ENCODE peak calls at places on chromosomes 1 and 21, in five cellular contexts. One of them, this sample, is unnamed.

GRCh38 chr1:75785964-75786853 is at the start of gene RABGGTB:
- DNase-seq in PC-3: peak
- DNase-seq in skeletal muscle cell: peak
- DNase-seq in CD4-positive, alpha-beta memory T cell: peak
- DNase-seq in HFF-Myc: peak
- DNase-seq in this sample: peak

GRCh38 chr1:156804026-156804425 is 12.6 kb downstream of the SH2D2A start:
- DNase-seq in skeletal muscle cell: no peak
- DNase-seq in CD4-positive, alpha-beta memory T cell: no peak
- DNase-seq in HFF-Myc: no peak
- DNase-seq in PC-3: no peak
- DNase-seq in this sample: no peak

GRCh38 chr21:25441835-25442234 is 165.4 kb downstream of the MRPL39 start:
- DNase-seq in CD4-positive, alpha-beta memory T cell: no peak
- DNase-seq in skeletal muscle cell: no peak
- DNase-seq in PC-3: no peak
- DNase-seq in HFF-Myc: no peak
- DNase-seq in this sample: no peak

GRCh38 chr1:57591854-57592253 is 168.0 kb upstream of the DAB1 start:
- DNase-seq in PC-3: no peak
- DNase-seq in CD4-positive, alpha-beta memory T cell: no peak
- DNase-seq in HFF-Myc: no peak
- DNase-seq in skeletal muscle cell: no peak
- DNase-seq in this sample: no peak

GRCh38 chr1:56432561-56432971 is 146.8 kb downstream of the PLPP3 start:
- DNase-seq in CD4-positive, alpha-beta memory T cell: no peak
- DNase-seq in HFF-Myc: no peak
- DNase-seq in PC-3: no peak
- DNase-seq in skeletal muscle cell: no peak
- DNase-seq in this sample: no peak

GRCh38 chr1:234509457-234510328 is 30.7 kb upstream of the TARBP1 start:
- DNase-seq in HFF-Myc: no peak
- DNase-seq in CD4-positive, alpha-beta memory T cell: no peak
- DNase-seq in PC-3: no peak
- DNase-seq in skeletal muscle cell: no peak
- DNase-seq in this sample: no peak

GRCh38 chr1:44602675-44603610 is 71.3 kb downstream of the TMEM53 start:
- DNase-seq in skeletal muscle cell: no peak
- DNase-seq in PC-3: no peak
- DNase-seq in CD4-positive, alpha-beta memory T cell: no peak
- DNase-seq in HFF-Myc: no peak
- DNase-seq in this sample: no peak

GRCh38 chr1:46767649-46768282 is 31.1 kb upstream of the CYP4B1 start:
- DNase-seq in CD4-positive, alpha-beta memory T cell: no peak
- DNase-seq in PC-3: no peak
- DNase-seq in HFF-Myc: no peak
- DNase-seq in skeletal muscle cell: no peak
- DNase-seq in this sample: no peak

GRCh38 chr1:241423541-241424479 is 66.8 kb upstream of the RGS7 start:
- DNase-seq in skeletal muscle cell: no peak
- DNase-seq in CD4-positive, alpha-beta memory T cell: no peak
- DNase-seq in HFF-Myc: no peak
- DNase-seq in PC-3: peak
- DNase-seq in this sample: peak

GRCh38 chr21:43917515-43918384 is 52.7 kb downstream of the AGPAT3 start:
- DNase-seq in skeletal muscle cell: no peak
- DNase-seq in PC-3: peak
- DNase-seq in HFF-Myc: no peak
- DNase-seq in CD4-positive, alpha-beta memory T cell: no peak
- DNase-seq in this sample: no peak

GRCh38 chr1:54516249-54516920 is 31.6 kb upstream of the ACOT11 start:
- DNase-seq in PC-3: peak
- DNase-seq in HFF-Myc: no peak
- DNase-seq in skeletal muscle cell: no peak
- DNase-seq in CD4-positive, alpha-beta memory T cell: no peak
- DNase-seq in this sample: no peak

GRCh38 chr21:41229527-41230248 is 61.7 kb downstream of the BACE2 start:
- DNase-seq in skeletal muscle cell: no peak
- DNase-seq in HFF-Myc: no peak
- DNase-seq in CD4-positive, alpha-beta memory T cell: no peak
- DNase-seq in PC-3: no peak
- DNase-seq in this sample: no peak

GRCh38 chr21:41711416-41712023 is 55.3 kb downstream of the RIPK4 start:
- DNase-seq in PC-3: no peak
- DNase-seq in CD4-positive, alpha-beta memory T cell: no peak
- DNase-seq in skeletal muscle cell: no peak
- DNase-seq in HFF-Myc: no peak
- DNase-seq in this sample: no peak

GRCh38 chr1:235942979-235943575 is 76.4 kb upstream of the LYST start:
- DNase-seq in PC-3: peak
- DNase-seq in HFF-Myc: no peak
- DNase-seq in CD4-positive, alpha-beta memory T cell: no peak
- DNase-seq in skeletal muscle cell: no peak
- DNase-seq in this sample: no peak

GRCh38 chr1:118978914-118979701 is 9.0 kb downstream of the TBX15 start:
- DNase-seq in HFF-Myc: no peak
- DNase-seq in PC-3: no peak
- DNase-seq in skeletal muscle cell: no peak
- DNase-seq in CD4-positive, alpha-beta memory T cell: no peak
- DNase-seq in this sample: no peak

GRCh38 chr1:156926175-156926574 is 5.7 kb downstream of the LRRC71 start:
- DNase-seq in PC-3: peak
- DNase-seq in CD4-positive, alpha-beta memory T cell: no peak
- DNase-seq in skeletal muscle cell: peak
- DNase-seq in HFF-Myc: peak
- DNase-seq in this sample: no peak

GRCh38 chr21:37712204-37712934 is 203.9 kb downstream of the KCNJ6 start:
- DNase-seq in PC-3: peak
- DNase-seq in CD4-positive, alpha-beta memory T cell: peak
- DNase-seq in HFF-Myc: peak
- DNase-seq in skeletal muscle cell: peak
- DNase-seq in this sample: peak

GRCh38 chr1:23202263-23202749 is 15.0 kb downstream of the HTR1D start:
- DNase-seq in HFF-Myc: no peak
- DNase-seq in skeletal muscle cell: peak
- DNase-seq in PC-3: peak
- DNase-seq in CD4-positive, alpha-beta memory T cell: no peak
- DNase-seq in this sample: no peak

GRCh38 chr21:45539046-45539795 is 3.0 kb downstream of the SLC19A1 start:
- DNase-seq in PC-3: no peak
- DNase-seq in skeletal muscle cell: no peak
- DNase-seq in CD4-positive, alpha-beta memory T cell: no peak
- DNase-seq in HFF-Myc: no peak
- DNase-seq in this sample: no peak

GRCh38 chr1:236581528-236581927 is 22.8 kb downstream of the HEATR1 start:
- DNase-seq in PC-3: no peak
- DNase-seq in skeletal muscle cell: no peak
- DNase-seq in HFF-Myc: no peak
- DNase-seq in CD4-positive, alpha-beta memory T cell: no peak
- DNase-seq in this sample: no peak

GRCh38 chr1:101262601-101263348 is 26.0 kb downstream of the S1PR1 start:
- DNase-seq in PC-3: no peak
- DNase-seq in HFF-Myc: no peak
- DNase-seq in CD4-positive, alpha-beta memory T cell: peak
- DNase-seq in skeletal muscle cell: no peak
- DNase-seq in this sample: no peak

GRCh38 chr21:41071410-41071809 is 96.5 kb upstream of the BACE2 start:
- DNase-seq in CD4-positive, alpha-beta memory T cell: no peak
- DNase-seq in skeletal muscle cell: no peak
- DNase-seq in HFF-Myc: no peak
- DNase-seq in PC-3: peak
- DNase-seq in this sample: no peak

GRCh38 chr21:42629856-42630410 is 23.5 kb upstream of the PDE9A start:
- DNase-seq in CD4-positive, alpha-beta memory T cell: no peak
- DNase-seq in HFF-Myc: no peak
- DNase-seq in skeletal muscle cell: no peak
- DNase-seq in PC-3: no peak
- DNase-seq in this sample: no peak

GRCh38 chr21:31609081-31609480 is 50.4 kb upstream of the SOD1 start:
- DNase-seq in CD4-positive, alpha-beta memory T cell: no peak
- DNase-seq in HFF-Myc: no peak
- DNase-seq in PC-3: no peak
- DNase-seq in skeletal muscle cell: peak
- DNase-seq in this sample: no peak

GRCh38 chr1:212294983-212295382 is 9.8 kb downstream of the PPP2R5A start:
- DNase-seq in CD4-positive, alpha-beta memory T cell: no peak
- DNase-seq in skeletal muscle cell: no peak
- DNase-seq in HFF-Myc: no peak
- DNase-seq in PC-3: no peak
- DNase-seq in this sample: no peak

GRCh38 chr1:192639607-192640368 is 3.8 kb downstream of the RGS13 start:
- DNase-seq in CD4-positive, alpha-beta memory T cell: no peak
- DNase-seq in HFF-Myc: no peak
- DNase-seq in skeletal muscle cell: peak
- DNase-seq in PC-3: peak
- DNase-seq in this sample: peak

GRCh38 chr21:15441060-15441493 is 288.7 kb upstream of the USP25 start:
- DNase-seq in CD4-positive, alpha-beta memory T cell: no peak
- DNase-seq in PC-3: no peak
- DNase-seq in HFF-Myc: no peak
- DNase-seq in skeletal muscle cell: no peak
- DNase-seq in this sample: no peak

GRCh38 chr1:16167331-16168143 is 11.7 kb upstream of the EPHA2 start:
- DNase-seq in HFF-Myc: no peak
- DNase-seq in CD4-positive, alpha-beta memory T cell: peak
- DNase-seq in skeletal muscle cell: no peak
- DNase-seq in PC-3: peak
- DNase-seq in this sample: no peak

GRCh38 chr1:26278303-26278702 is 1.6 kb upstream of the SH3BGRL3 start:
- DNase-seq in PC-3: peak
- DNase-seq in CD4-positive, alpha-beta memory T cell: no peak
- DNase-seq in skeletal muscle cell: no peak
- DNase-seq in HFF-Myc: peak
- DNase-seq in this sample: no peak

GRCh38 chr1:21586926-21587601 is 77.8 kb downstream of the ALPL start:
- DNase-seq in PC-3: peak
- DNase-seq in CD4-positive, alpha-beta memory T cell: no peak
- DNase-seq in skeletal muscle cell: peak
- DNase-seq in HFF-Myc: peak
- DNase-seq in this sample: peak

GRCh38 chr21:31326478-31327247 is 17.4 kb downstream of the TIAM1 start:
- DNase-seq in HFF-Myc: no peak
- DNase-seq in PC-3: no peak
- DNase-seq in skeletal muscle cell: peak
- DNase-seq in CD4-positive, alpha-beta memory T cell: peak
- DNase-seq in this sample: no peak

GRCh38 chr21:30981403-30981802 is 56.9 kb downstream of the KRTAP19-8 start:
- DNase-seq in PC-3: no peak
- DNase-seq in HFF-Myc: no peak
- DNase-seq in CD4-positive, alpha-beta memory T cell: no peak
- DNase-seq in skeletal muscle cell: no peak
- DNase-seq in this sample: no peak

GRCh38 chr1:245051349-245052221 is 103.2 kb upstream of the KIF26B start:
- DNase-seq in PC-3: no peak
- DNase-seq in CD4-positive, alpha-beta memory T cell: no peak
- DNase-seq in HFF-Myc: no peak
- DNase-seq in skeletal muscle cell: no peak
- DNase-seq in this sample: no peak

GRCh38 chr1:171251741-171252300 is 3.5 kb downstream of the FMO1 start:
- DNase-seq in PC-3: peak
- DNase-seq in skeletal muscle cell: no peak
- DNase-seq in CD4-positive, alpha-beta memory T cell: peak
- DNase-seq in HFF-Myc: no peak
- DNase-seq in this sample: no peak

GRCh38 chr1:189659731-189660130 is 817.9 kb downstream of the BRINP3 start:
- DNase-seq in skeletal muscle cell: no peak
- DNase-seq in HFF-Myc: no peak
- DNase-seq in PC-3: peak
- DNase-seq in CD4-positive, alpha-beta memory T cell: no peak
- DNase-seq in this sample: no peak

GRCh38 chr1:63320024-63320799 is 2.2 kb upstream of the FOXD3 start:
- DNase-seq in skeletal muscle cell: no peak
- DNase-seq in CD4-positive, alpha-beta memory T cell: no peak
- DNase-seq in HFF-Myc: no peak
- DNase-seq in PC-3: no peak
- DNase-seq in this sample: no peak
- H3K4me3 ChIP-seq in skeletal muscle cell: no peak
- H3K4me3 ChIP-seq in CD4-positive, alpha-beta memory T cell: no peak
- H3K4me3 ChIP-seq in HFF-Myc: no peak
- H3K4me3 ChIP-seq in PC-3: no peak
- H3K4me3 ChIP-seq in this sample: no peak

DNA sequence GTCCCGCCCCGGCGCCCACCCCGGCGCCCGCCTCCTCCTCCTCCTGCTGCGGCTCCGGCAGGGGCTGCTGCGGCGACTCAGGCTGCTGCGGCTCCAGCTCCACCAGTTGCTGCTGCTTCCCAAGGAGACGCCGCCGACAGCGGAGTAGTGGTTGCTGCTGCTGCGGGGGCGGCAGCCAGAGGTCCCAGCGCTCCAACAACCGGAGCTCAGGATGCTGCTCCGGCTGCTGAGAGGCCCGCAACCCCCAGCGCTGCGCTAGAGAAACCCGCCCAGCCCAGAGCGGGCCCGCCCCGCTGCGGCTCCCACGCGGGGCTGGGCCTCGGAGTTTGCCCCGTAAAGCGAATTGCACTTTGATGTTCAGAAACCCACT is 1.2 kb downstream of the CRCT1 start:
- DNase-seq in skeletal muscle cell: no peak
- DNase-seq in PC-3: no peak
- DNase-seq in HFF-Myc: no peak
- DNase-seq in CD4-positive, alpha-beta memory T cell: no peak
- DNase-seq in this sample: no peak
- H3K4me3 ChIP-seq in skeletal muscle cell: peak
- H3K4me3 ChIP-seq in PC-3: no peak
- H3K4me3 ChIP-seq in HFF-Myc: no peak
- H3K4me3 ChIP-seq in CD4-positive, alpha-beta memory T cell: no peak
- H3K4me3 ChIP-seq in this sample: no peak

GRCh38 chr1:1355376-1355775 is 3.0 kb downstream of the MXRA8 start:
- DNase-seq in CD4-positive, alpha-beta memory T cell: no peak
- DNase-seq in PC-3: peak
- DNase-seq in HFF-Myc: no peak
- DNase-seq in skeletal muscle cell: no peak
- DNase-seq in this sample: no peak
- H3K4me3 ChIP-seq in CD4-positive, alpha-beta memory T cell: no peak
- H3K4me3 ChIP-seq in PC-3: peak
- H3K4me3 ChIP-seq in HFF-Myc: peak
- H3K4me3 ChIP-seq in skeletal muscle cell: peak
- H3K4me3 ChIP-seq in this sample: peak

DNA sequence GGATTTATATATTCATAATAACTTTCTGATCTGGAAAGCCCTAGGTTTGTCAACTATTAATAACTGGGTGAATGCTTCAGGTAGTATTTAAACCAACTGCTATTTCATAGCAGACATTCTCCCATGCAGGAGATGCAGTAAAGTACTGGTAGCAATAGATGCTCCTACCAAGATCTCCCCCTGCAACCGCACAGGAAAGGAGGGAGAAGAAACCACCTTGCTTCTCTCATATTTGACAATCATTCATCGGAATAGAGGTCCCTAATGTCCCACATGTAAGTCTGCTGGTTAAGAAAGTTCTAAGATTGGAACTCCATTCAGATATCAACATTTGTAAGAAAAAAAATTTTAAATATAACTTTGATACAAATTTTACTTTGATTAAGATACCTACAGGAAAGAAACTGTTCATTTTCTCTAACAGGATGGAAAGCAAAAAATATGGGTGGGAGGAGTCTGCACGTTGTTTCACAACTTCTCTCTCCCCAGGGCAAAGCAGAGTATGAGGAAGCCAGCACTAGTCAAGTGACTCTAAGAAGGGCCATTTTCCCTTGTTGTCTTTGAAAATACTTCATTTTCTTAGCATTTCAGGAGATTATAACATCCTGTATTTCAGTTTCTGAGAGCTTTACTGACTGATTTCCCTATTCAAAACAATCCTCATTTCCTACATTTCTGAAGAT is at the start of gene PYHIN1:
- DNase-seq in HFF-Myc: no peak
- DNase-seq in skeletal muscle cell: no peak
- DNase-seq in PC-3: no peak
- DNase-seq in CD4-positive, alpha-beta memory T cell: peak
- DNase-seq in this sample: no peak
- H3K4me3 ChIP-seq in HFF-Myc: no peak
- H3K4me3 ChIP-seq in skeletal muscle cell: no peak
- H3K4me3 ChIP-seq in PC-3: no peak
- H3K4me3 ChIP-seq in CD4-positive, alpha-beta memory T cell: peak
- H3K4me3 ChIP-seq in this sample: no peak

This sample was measured in AG04450.